ENCODE peak calls at places on chromosomes 5 and 9, in ten cellular contexts. P is amygdala; T is stimulated activated naive B cell treated with anti-CD40 and anti-IgM and Interleukin-4, amounts not matched to agents 10 μg/mL and 1 μg/mL and 100 μg/mL, for 72 hours; R is T-helper 2 cell; G is activated T-helper 1 cell treated with Interleukin-2 at 50 U/mL for 16 hours; A is left colon; B is stimulated activated CD8-positive, alpha-beta memory T cell treated with anti-CD3 and anti-CD28 coated beads, Interleukin-7, amount 100 ng/mL, for 24 hours; J is Kasumi-1; Y is AG10803; O is NCI-H1694. X is an unnamed sample.

GRCh38 chr5:159244163-159244562 is 18.9 kb upstream of the UBLCP1 start:
- DNase-seq in A (no peak), B (no peak), P (no peak), T (no peak), J (no peak), Y (no peak), G (no peak), R (no peak), O (no peak), X (no peak)

GRCh38 chr9:85377751-85378289 is 363.9 kb downstream of the AGTPBP1 start:
- DNase-seq in G (no peak), B (no peak), Y (no peak), P (no peak), J (no peak), R (no peak), A (no peak), T (no peak), O (peak; percentile 41), X (peak; percentile 69)

GRCh38 chr9:38339087-38339486 is 53.4 kb upstream of the ALDH1B1 start:
- DNase-seq in J (peak; percentile 75), T (no peak), Y (peak; percentile 91), P (no peak), G (no peak), A (no peak), B (no peak), O (no peak), R (no peak), X (peak; percentile 76)

GRCh38 chr5:102545175-102545574 is 46.4 kb upstream of the SLCO6A1 start:
- DNase-seq in A (no peak), R (no peak), T (no peak), G (no peak), Y (no peak), J (peak; percentile 45), O (no peak), B (no peak), P (no peak), X (no peak)

GRCh38 chr5:1665803-1666202 is 133.8 kb downstream of the MRPL36 start:
- DNase-seq in R (no peak), J (no peak), G (no peak), B (no peak), P (no peak), T (no peak), Y (no peak), O (no peak), A (no peak), X (no peak)

GRCh38 chr5:141664733-141665461 is 13.7 kb upstream of the FCHSD1 start:
- DNase-seq in T (peak; percentile 59), P (peak; percentile 20), B (peak; percentile 52), R (peak; percentile 67), J (peak; percentile 74), O (peak; percentile 38), Y (peak; percentile 59), A (peak; percentile 87), G (peak; percentile 60), X (peak; percentile 21)

GRCh38 chr5:113044776-113045175 is 68.2 kb downstream of the DCP2 start:
- DNase-seq in T (no peak), A (no peak), P (no peak), J (no peak), G (no peak), R (no peak), O (no peak), B (no peak), Y (no peak), X (no peak)

GRCh38 chr9:131397100-131397790 is 3.4 kb downstream of the PRRC2B start:
- DNase-seq in J (no peak), R (no peak), B (no peak), O (no peak), T (no peak), P (no peak), Y (no peak), A (no peak), G (no peak), X (peak; percentile 65)

GRCh38 chr5:53259176-53259575 is 149.6 kb upstream of the MOCS2 start:
- DNase-seq in Y (no peak), P (no peak), A (no peak), B (no peak), O (no peak), J (no peak), G (no peak), R (no peak), T (no peak), X (no peak)

GRCh38 chr5:40381676-40382363 is 297.9 kb upstream of the PTGER4 start:
- DNase-seq in G (no peak), O (no peak), B (no peak), A (no peak), P (no peak), T (no peak), Y (no peak), J (no peak), R (no peak), X (peak; percentile 19)

GRCh38 chr9:21758540-21758939 is 43.9 kb upstream of the MTAP start:
- DNase-seq in A (no peak), P (no peak), R (no peak), T (no peak), J (no peak), B (no peak), O (no peak), Y (no peak), G (no peak), X (no peak)

GRCh38 chr5:143033535-143034260 is 263.5 kb downstream of the ARHGAP26 start:
- DNase-seq in G (no peak), O (no peak), P (no peak), R (no peak), B (no peak), J (no peak), T (no peak), Y (peak; percentile 91), A (no peak), X (peak; percentile 99)

GRCh38 chr5:33827885-33828284 is 63.9 kb downstream of the ADAMTS12 start:
- DNase-seq in B (no peak), T (no peak), Y (peak; percentile 74), G (no peak), P (no peak), J (no peak), R (no peak), O (no peak), A (no peak), X (peak; percentile 47)

GRCh38 chr5:943874-944620 is 51.4 kb downstream of the TRIP13 start:
- DNase-seq in B (no peak), R (no peak), Y (no peak), A (no peak), O (no peak), G (no peak), P (no peak), T (no peak), J (no peak), X (no peak)

GRCh38 chr5:35974570-35974969 is 16.6 kb downstream of the UGT3A1 start:
- DNase-seq in R (no peak), A (no peak), G (no peak), O (no peak), J (no peak), P (no peak), T (no peak), Y (no peak), B (no peak), X (no peak)

GRCh38 chr9:18502546-18502945 is 28.6 kb downstream of the ADAMTSL1 start:
- DNase-seq in O (no peak), B (no peak), J (no peak), T (no peak), R (no peak), P (no peak), G (no peak), A (no peak), Y (peak; percentile 56), X (no peak)

GRCh38 chr5:117077142-117077541 is 502.5 kb upstream of the SEMA6A start:
- DNase-seq in R (no peak), Y (no peak), B (no peak), P (no peak), O (no peak), J (peak; percentile 35), G (no peak), T (no peak), A (no peak), X (no peak)

GRCh38 chr9:129465834-129466535 is 154.9 kb downstream of the C9orf50 start:
- DNase-seq in R (no peak), Y (no peak), T (no peak), O (no peak), G (no peak), J (no peak), B (no peak), P (no peak), A (no peak), X (peak; percentile 47)

GRCh38 chr9:111759762-111760639 is 34.7 kb downstream of the SHOC1 start:
- DNase-seq in G (no peak), B (no peak), R (no peak), A (peak; percentile 23), P (peak; percentile 2), T (peak; percentile 50), O (peak; percentile 41), J (peak; percentile 82), Y (peak; percentile 89), X (peak; percentile 60)

GRCh38 chr5:102778478-102778877 is 23.4 kb downstream of the PAM start:
- DNase-seq in P (no peak), G (no peak), R (no peak), T (no peak), Y (peak; percentile 78), A (no peak), B (no peak), O (no peak), J (no peak), X (peak; percentile 85)

GRCh38 chr9:120441446-120442279 is 138.3 kb downstream of the CDK5RAP2 start:
- DNase-seq in A (no peak), Y (peak; percentile 81), J (no peak), O (no peak), R (no peak), G (no peak), B (no peak), P (no peak), T (no peak), X (peak; percentile 98)

GRCh38 chr5:2897276-2897990 is 146.0 kb upstream of the IRX2 start:
- DNase-seq in T (no peak), O (no peak), G (no peak), Y (no peak), P (no peak), B (no peak), R (no peak), J (no peak), A (no peak), X (no peak)

GRCh38 chr9:80899208-80899607 is 790.1 kb downstream of the TLE1 start:
- DNase-seq in A (no peak), B (no peak), R (no peak), P (no peak), T (no peak), J (no peak), G (no peak), O (no peak), Y (no peak), X (peak; percentile 72)

GRCh38 chr5:178624626-178625546 is 2.0 kb downstream of the CLK4 start:
- DNase-seq in T (no peak), G (no peak), J (no peak), Y (peak; percentile 62), B (no peak), A (no peak), P (no peak), O (no peak), R (no peak), X (peak; percentile 12)

GRCh38 chr9:6759114-6759977 is 1.6 kb downstream of the KDM4C start:
- DNase-seq in B (no peak), T (peak; percentile 26), A (peak; percentile 50), O (no peak), P (no peak), Y (peak; percentile 89), R (no peak), J (peak; percentile 9), G (no peak), X (peak; percentile 84)

GRCh38 chr9:134125413-134126095 is 10.3 kb upstream of the WDR5 start:
- DNase-seq in J (no peak), Y (no peak), T (no peak), O (no peak), G (no peak), P (no peak), A (no peak), R (no peak), B (no peak), X (no peak)

GRCh38 chr5:91928751-91929521 is 545.8 kb upstream of the ARRDC3 start:
- DNase-seq in R (no peak), G (no peak), O (no peak), A (no peak), P (no peak), J (peak; percentile 52), Y (peak; percentile 22), B (no peak), T (no peak), X (peak; percentile 23)

GRCh38 chr9:89996106-89996505 is 391.3 kb downstream of the GADD45G start:
- DNase-seq in O (no peak), R (no peak), Y (no peak), T (no peak), A (peak; percentile 46), G (no peak), P (no peak), B (no peak), J (no peak), X (no peak)

X was measured in astrocyte.